ENCODE peak calls at places on chromosomes 12 and 14, in four cellular contexts. Q is NCI-H2171, M is naive B cell, C is NCI-H1417. J is an unnamed sample.
A peak's percentile ranks its signal among the peaks of the same experiment; 100 is the strongest.

GRCh38 chr14:22691171-22691570 is 47.0 kb upstream of the OR6J1 start:
- DNase-seq in Q (no peak), M (no peak), C (no peak), J (no peak)

GRCh38 chr12:50467441-50467840 is 37.3 kb upstream of the DIP2B start:
- DNase-seq in Q (no peak), M (no peak), C (no peak), J (no peak)

GRCh38 chr14:29584992-29585391 is 342.7 kb downstream of the PRKD1 start:
- DNase-seq in Q (peak; percentile 30), M (no peak), C (peak; percentile 89), J (no peak)

GRCh38 chr14:68423686-68424085 is 369.2 kb downstream of the ZFP36L1 start:
- DNase-seq in Q (no peak), M (no peak), C (no peak), J (no peak)

GRCh38 chr14:56798447-56799326 is 11.6 kb downstream of the OTX2 start:
- DNase-seq in Q (no peak), M (no peak), C (no peak), J (no peak)

GRCh38 chr14:53174918-53175317 is 21.8 kb upstream of the DDHD1 start:
- DNase-seq in Q (no peak), M (no peak), C (no peak), J (no peak)

GRCh38 chr12:98821232-98821631 is 176.1 kb downstream of the APAF1 start:
- DNase-seq in Q (no peak), M (no peak), C (no peak), J (no peak)

GRCh38 chr12:113988976-113989375 is 22.9 kb upstream of the RBM19 start:
- DNase-seq in Q (no peak), M (no peak), C (no peak), J (no peak)

GRCh38 chr12:49377386-49377785 is 10.1 kb downstream of the SPATS2 start:
- DNase-seq in Q (no peak), M (no peak), C (no peak), J (no peak)

J was measured in Jurkat, Clone E6-1.